ENCODE peak calls at places on chromosomes 7 and 10, in seven cellular contexts. Z is WTC11; G is CD8-positive, alpha-beta T cell; K is cardiac fibroblast; B is GM20000; W is lower leg skin; C is NCI-H1436. T is an unnamed sample.

GRCh38 chr7:136870799-136871487 is 2.5 kb downstream of the CHRM2 start:
- DNase-seq in Z (peak), G (no peak), K (no peak), B (no peak), W (no peak), C (no peak), T (no peak)

GRCh38 chr10:66321746-66322145 is 604.1 kb upstream of the LRRTM3 start:
- DNase-seq in Z (no peak), G (no peak), K (no peak), B (no peak), W (no peak), C (no peak), T (no peak)

GRCh38 chr7:133480868-133481267 is 228.0 kb downstream of the EXOC4 start:
- DNase-seq in Z (no peak), G (no peak), K (no peak), B (no peak), W (no peak), C (no peak), T (no peak)

GRCh38 chr7:117005449-117005848 is 52.1 kb downstream of the ST7 start:
- DNase-seq in Z (no peak), G (no peak), K (no peak), B (no peak), W (no peak), C (no peak), T (peak)

GRCh38 chr7:68875857-68876256 is 722.4 kb upstream of the AUTS2 start:
- DNase-seq in Z (no peak), G (no peak), K (no peak), B (no peak), W (no peak), C (no peak), T (no peak)

GRCh38 chr7:44082541-44083207 is 344 bp upstream of the POLM start:
- DNase-seq in Z (peak), G (peak), K (peak), B (peak), W (peak), C (peak), T (peak)

GRCh38 chr7:34330308-34330707 is 327.7 kb upstream of the NPSR1 start:
- DNase-seq in Z (no peak), G (no peak), K (no peak), B (no peak), W (no peak), C (no peak), T (no peak)

GRCh38 chr10:120684211-120684610 is 167.0 kb upstream of the WDR11 start:
- DNase-seq in Z (no peak), G (no peak), K (no peak), B (no peak), W (no peak), C (no peak), T (no peak)

GRCh38 chr10:79123547-79123963 is 54.8 kb downstream of the ZMIZ1 start:
- DNase-seq in Z (no peak), G (no peak), K (no peak), B (no peak), W (no peak), C (no peak), T (no peak)

GRCh38 chr10:28807760-28808613 is 130.7 kb downstream of the BAMBI start:
- DNase-seq in Z (no peak), G (no peak), K (peak), B (no peak), W (no peak), C (no peak), T (no peak)

GRCh38 chr7:5237286-5237685 is 45.5 kb upstream of the SLC29A4 start:
- DNase-seq in Z (no peak), G (no peak), K (peak), B (no peak), W (peak), C (no peak), T (no peak)

GRCh38 chr10:5450605-5451384 is 38.4 kb downstream of the NET1 start:
- DNase-seq in Z (no peak), G (no peak), K (no peak), B (no peak), W (no peak), C (no peak), T (no peak)

GRCh38 chr10:107915277-107915634 is 750.8 kb upstream of the SORCS1 start:
- DNase-seq in Z (no peak), G (no peak), K (peak), B (peak), W (no peak), C (no peak), T (no peak)

GRCh38 chr10:31694929-31695837 is 233.4 kb downstream of the ARHGAP12 start:
- DNase-seq in Z (no peak), G (no peak), K (no peak), B (no peak), W (no peak), C (no peak), T (no peak)

GRCh38 chr10:86857097-86857825 is 100.2 kb downstream of the MMRN2 start:
- DNase-seq in Z (no peak), G (no peak), K (peak), B (no peak), W (no peak), C (no peak), T (peak)

GRCh38 chr10:20885678-20886077 is 11.4 kb downstream of the NEBL start:
- DNase-seq in Z (no peak), G (no peak), K (peak), B (no peak), W (no peak), C (no peak), T (no peak)

GRCh38 chr10:64463406-64463805 is 942.2 kb downstream of the REEP3 start:
- DNase-seq in Z (no peak), G (no peak), K (no peak), B (no peak), W (no peak), C (no peak), T (no peak)